ENCODE peak calls at places on chromosomes 3 and 15, in seven cellular contexts. M is GM23248, P is PC-9, O is fibroblast of lung, N is endothelial cell of umbilical vein, R is PC-3, J is MM.1S. Z is an unnamed sample.

GRCh38 chr15:89360294-89360971 is 25.8 kb upstream of the POLG start:
- DNase-seq in M (no peak), P (no peak), O (no peak), N (no peak), R (no peak), J (no peak), Z (no peak)

GRCh38 chr3:43996379-43997301 is 245.0 kb upstream of the TOPAZ1 start:
- DNase-seq in M (peak; percentile 58), P (peak; percentile 69), O (no peak), N (peak; percentile 8), R (no peak), J (peak; percentile 72), Z (peak; percentile 53)

GRCh38 chr3:47916201-47916600 is 100.0 kb downstream of the MAP4 start:
- DNase-seq in M (no peak), P (no peak), O (no peak), N (no peak), R (no peak), J (no peak), Z (no peak)

GRCh38 chr3:137131081-137131480 is 173.3 kb downstream of the IL20RB start:
- DNase-seq in M (no peak), P (no peak), O (no peak), N (no peak), R (no peak), J (no peak), Z (no peak)

GRCh38 chr3:185595520-185595919 is 9.4 kb downstream of the SENP2 start:
- DNase-seq in M (no peak), P (no peak), O (no peak), N (no peak), R (no peak), J (no peak), Z (no peak)

GRCh38 chr3:65732060-65732933 is 306.4 kb downstream of the MAGI1 start:
- DNase-seq in M (peak; percentile 84), P (peak; percentile 16), O (peak; percentile 60), N (peak; percentile 73), R (peak; percentile 64), J (peak; percentile 65), Z (peak; percentile 52)

GRCh38 chr3:143585720-143586456 is 262.4 kb downstream of the SLC9A9 start:
- DNase-seq in M (no peak), P (no peak), O (no peak), N (no peak), R (no peak), J (peak; percentile 55), Z (no peak)

GRCh38 chr3:55488398-55489055 is 1.4 kb upstream of the WNT5A start:
- DNase-seq in M (peak; percentile 86), P (peak; percentile 88), O (peak; percentile 86), N (peak; percentile 51), R (peak; percentile 70), J (peak; percentile 79), Z (peak; percentile 59)

GRCh38 chr15:85839637-85840036 is 44.9 kb upstream of the KLHL25 start:
- DNase-seq in M (no peak), P (no peak), O (no peak), N (no peak), R (no peak), J (no peak), Z (no peak)

GRCh38 chr15:49370782-49371181 is 52.3 kb upstream of the FGF7 start:
- DNase-seq in M (peak; percentile 39), P (no peak), O (peak; percentile 8), N (peak; percentile 3), R (peak; percentile 52), J (peak; percentile 15), Z (no peak)

GRCh38 chr3:160629491-160629890 is 47.5 kb upstream of the ARL14 start:
- DNase-seq in M (no peak), P (no peak), O (peak; percentile 75), N (no peak), R (no peak), J (no peak), Z (no peak)

GRCh38 chr3:127750226-127751031 is 71.9 kb downstream of the MGLL start:
- DNase-seq in M (peak; percentile 92), P (no peak), O (peak; percentile 83), N (no peak), R (peak; percentile 79), J (peak; percentile 69), Z (peak; percentile 98)

GRCh38 chr3:106349191-106349881 is 480.5 kb upstream of the CBLB start:
- DNase-seq in M (no peak), P (no peak), O (peak; percentile 40), N (peak; percentile 79), R (peak; percentile 35), J (no peak), Z (no peak)

GRCh38 chr15:49225572-49226281 is 55.7 kb downstream of the GALK2 start:
- DNase-seq in M (peak; percentile 18), P (peak; percentile 5), O (peak; percentile 30), N (peak; percentile 28), R (peak; percentile 20), J (no peak), Z (peak; percentile 46)

GRCh38 chr3:191702121-191702520 is 241.2 kb downstream of the PYDC2 start:
- DNase-seq in M (no peak), P (no peak), O (no peak), N (no peak), R (no peak), J (no peak), Z (no peak)

GRCh38 chr3:20046556-20046955 is 6.3 kb downstream of the KAT2B start:
- DNase-seq in M (no peak), P (no peak), O (no peak), N (no peak), R (no peak), J (no peak), Z (no peak)
- H3K79me2 ChIP-seq in M (no peaks in the 10 kb centered on the region), P (no peaks in the 10 kb centered on the region), O (no peaks in the 10 kb centered on the region), N (no peaks in the 10 kb centered on the region), R (no peaks in the 10 kb centered on the region), J (peaks cover 92% of the 10 kb centered on the region), Z (peaks cover 2% of the 10 kb centered on the region)

GRCh38 chr3:30501526-30501925 is 104.9 kb upstream of the TGFBR2 start:
- DNase-seq in M (no peak), P (no peak), O (no peak), N (no peak), R (peak; percentile 72), J (no peak), Z (no peak)

GRCh38 chr3:30502051-30502741 is 104.2 kb upstream of the TGFBR2 start:
- DNase-seq in M (no peak), P (no peak), O (peak; percentile 25), N (no peak), R (peak; percentile 33), J (no peak), Z (peak; percentile 75)

GRCh38 chr3:30502742-30503073 is 103.7 kb upstream of the TGFBR2 start:
- DNase-seq in M (peak; percentile 78), P (no peak), O (peak; percentile 86), N (no peak), R (peak; percentile 88), J (no peak), Z (peak; percentile 95)

GRCh38 chr3:30498587-30498967 is 107.8 kb upstream of the TGFBR2 start:
- DNase-seq in M (no peak), P (no peak), O (no peak), N (no peak), R (no peak), J (no peak), Z (no peak)

DNA sequence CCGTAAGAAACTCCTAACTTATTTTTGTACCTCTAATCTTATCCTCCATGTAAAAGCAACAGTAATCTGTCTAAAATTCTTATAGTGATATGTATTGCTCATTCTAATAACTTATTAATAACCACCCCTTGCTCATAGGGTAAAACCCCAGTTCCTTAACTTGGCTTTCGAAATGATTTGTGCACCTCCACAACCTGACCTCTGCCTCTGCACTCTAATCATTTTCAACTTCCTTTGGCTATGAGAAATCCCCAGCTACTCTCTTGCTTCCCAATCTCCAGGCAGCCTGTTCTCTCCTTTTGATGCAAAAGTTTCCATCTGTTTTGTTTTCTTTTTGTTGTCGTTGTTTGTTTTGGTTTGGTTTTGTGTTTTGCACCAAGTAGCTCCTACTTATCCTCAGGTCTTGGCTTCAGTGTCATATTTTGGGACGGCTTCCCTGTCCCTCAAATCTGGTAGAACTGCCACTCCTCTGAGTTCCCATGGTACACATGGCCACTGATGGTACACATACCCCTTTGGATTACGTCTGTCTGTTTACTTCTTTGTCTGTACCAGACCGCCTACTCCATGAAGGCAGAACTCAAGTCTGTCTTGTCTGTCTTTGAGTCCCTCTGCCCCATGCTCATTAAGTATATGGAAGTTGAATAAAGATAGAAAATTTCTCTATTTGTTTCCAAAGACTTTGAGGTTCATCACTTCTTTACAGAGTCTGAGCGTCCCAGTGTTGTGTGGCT is 105.6 kb upstream of the TGFBR2 start:
- DNase-seq in M (no peak), P (no peak), O (no peak), N (no peak), R (no peak), J (no peak), Z (no peak)
- TF ChIP-seq EZH2 in M (no peak), P (no peak), O (no peak), N (no peak), R (no peak), J (no peak), Z (no peak)

GRCh38 chr15:81372571-81372970 is 1.4 kb downstream of the TMC3 start:
- DNase-seq in M (no peak), P (no peak), O (no peak), N (no peak), R (no peak), J (no peak), Z (no peak)
- H3K27me3 ChIP-seq in M (peaks cover 4% of the 10 kb centered on the region), P (peaks cover 9% of the 10 kb centered on the region), O (no peaks in the 10 kb centered on the region), N (peaks cover 3% of the 10 kb centered on the region), R (peaks cover 24% of the 10 kb centered on the region), J (no peaks in the 10 kb centered on the region), Z (peaks cover 2% of the 10 kb centered on the region)

DNA sequence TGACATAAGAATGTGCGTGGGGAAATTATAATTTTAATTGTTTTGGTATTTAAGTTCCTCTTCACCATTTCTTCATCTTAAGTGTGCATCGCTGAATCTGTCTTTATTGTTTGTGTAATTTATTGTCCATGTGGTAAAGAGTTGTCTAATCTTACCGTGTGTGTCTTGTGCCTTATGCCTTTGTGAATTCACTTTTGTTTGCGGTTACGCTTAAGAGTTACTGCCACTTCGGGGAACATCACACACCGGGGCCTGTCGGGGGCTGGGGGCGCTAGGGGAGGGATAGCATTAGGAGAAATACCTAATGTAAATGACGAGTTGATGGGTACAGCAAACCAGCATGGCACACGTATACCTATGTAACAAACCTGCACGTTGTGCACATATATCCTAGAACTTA is 797 bp downstream of the WDR48 start:
- DNase-seq in M (peak; percentile 26), P (no peak), O (no peak), N (no peak), R (peak; percentile 9), J (peak; percentile 11), Z (no peak)
- H3K79me2 ChIP-seq in M (peaks cover 52% of the 10 kb centered on the region), P (peaks cover 32% of the 10 kb centered on the region), O (peaks cover 10% of the 10 kb centered on the region), N (peaks cover 1% of the 10 kb centered on the region), R (peaks cover 44% of the 10 kb centered on the region), J (peaks cover 51% of the 10 kb centered on the region), Z (peaks cover 45% of the 10 kb centered on the region)

GRCh38 chr3:14771593-14772497 is 46.9 kb upstream of the FGD5 start:
- DNase-seq in M (no peak), P (no peak), O (no peak), N (no peak), R (no peak), J (no peak), Z (no peak)
- TF ChIP-seq EZH2 in M (no peak), P (no peak), O (no peak), N (no peak), R (no peak), J (no peak), Z (no peak)

GRCh38 chr3:13771496-13771895 is 108.4 kb downstream of the WNT7A start:
- DNase-seq in M (no peak), P (no peak), O (no peak), N (no peak), R (no peak), J (no peak), Z (no peak)
- H3K27me3 ChIP-seq in M (no peaks in the 10 kb centered on the region), P (no peaks in the 10 kb centered on the region), O (no peaks in the 10 kb centered on the region), N (no peaks in the 10 kb centered on the region), R (no peaks in the 10 kb centered on the region), J (peaks cover 50% of the 10 kb centered on the region), Z (no peaks in the 10 kb centered on the region)

Z was measured in mammary epithelial cell.